ENCODE peak calls at places on chromosomes 5 and 9, in five cellular contexts. One of them, this sample, is unnamed. For H3K36me3, the result is how much of the 10 kb centered on the place peaks cover.

GRCh38 chr9:24708808-24709207 is 163.1 kb upstream of the IZUMO3 start:
- DNase-seq in heart right ventricle: no peak
- DNase-seq in left ventricle myocardium inferior: no peak
- DNase-seq in fibroblast of lung: no peak
- DNase-seq in Peyer's patch: no peak
- DNase-seq in this sample: no peak

GRCh38 chr5:54742417-54742889 is 224.9 kb downstream of the SNX18 start:
- DNase-seq in heart right ventricle: peak
- DNase-seq in left ventricle myocardium inferior: no peak
- DNase-seq in fibroblast of lung: peak
- DNase-seq in Peyer's patch: no peak
- DNase-seq in this sample: peak

GRCh38 chr9:7293091-7293490 is 506.5 kb downstream of the DMAC1 start:
- DNase-seq in heart right ventricle: no peak
- DNase-seq in left ventricle myocardium inferior: no peak
- DNase-seq in fibroblast of lung: no peak
- DNase-seq in Peyer's patch: no peak
- DNase-seq in this sample: no peak

GRCh38 chr5:132000677-132001453 is 10.6 kb downstream of the ACSL6 start:
- DNase-seq in heart right ventricle: no peak
- DNase-seq in left ventricle myocardium inferior: no peak
- DNase-seq in fibroblast of lung: no peak
- DNase-seq in Peyer's patch: peak
- DNase-seq in this sample: no peak

GRCh38 chr5:77143998-77144836 is 57.1 kb upstream of the ZBED3 start:
- DNase-seq in heart right ventricle: peak
- DNase-seq in left ventricle myocardium inferior: peak
- DNase-seq in fibroblast of lung: peak
- DNase-seq in Peyer's patch: peak
- DNase-seq in this sample: peak

GRCh38 chr5:32304622-32305021 is 8.1 kb downstream of the MTMR12 start:
- DNase-seq in heart right ventricle: no peak
- DNase-seq in left ventricle myocardium inferior: no peak
- DNase-seq in fibroblast of lung: no peak
- DNase-seq in Peyer's patch: no peak
- DNase-seq in this sample: no peak

GRCh38 chr5:32780508-32780919 is 69.4 kb downstream of the NPR3 start:
- DNase-seq in heart right ventricle: no peak
- DNase-seq in left ventricle myocardium inferior: no peak
- DNase-seq in fibroblast of lung: peak
- DNase-seq in Peyer's patch: no peak
- DNase-seq in this sample: no peak

GRCh38 chr9:93212409-93212808 is 28.5 kb downstream of the WNK2 start:
- DNase-seq in heart right ventricle: no peak
- DNase-seq in left ventricle myocardium inferior: no peak
- DNase-seq in fibroblast of lung: no peak
- DNase-seq in Peyer's patch: no peak
- DNase-seq in this sample: peak

GRCh38 chr5:129781594-129781993 is 33.7 kb downstream of the MINAR2 start:
- DNase-seq in heart right ventricle: no peak
- DNase-seq in left ventricle myocardium inferior: no peak
- DNase-seq in fibroblast of lung: no peak
- DNase-seq in Peyer's patch: no peak
- DNase-seq in this sample: no peak

GRCh38 chr5:143031781-143032724 is 261.9 kb downstream of the ARHGAP26 start:
- DNase-seq in heart right ventricle: no peak
- DNase-seq in left ventricle myocardium inferior: no peak
- DNase-seq in fibroblast of lung: no peak
- DNase-seq in Peyer's patch: no peak
- DNase-seq in this sample: no peak

GRCh38 chr5:138038826-138039225 is 5.9 kb upstream of the FAM13B start:
- DNase-seq in heart right ventricle: no peak
- DNase-seq in left ventricle myocardium inferior: no peak
- DNase-seq in fibroblast of lung: no peak
- DNase-seq in Peyer's patch: no peak
- DNase-seq in this sample: no peak

GRCh38 chr9:18756712-18757125 is 276.3 kb downstream of the SAXO1 start:
- DNase-seq in heart right ventricle: no peak
- DNase-seq in left ventricle myocardium inferior: no peak
- DNase-seq in fibroblast of lung: no peak
- DNase-seq in Peyer's patch: no peak
- DNase-seq in this sample: no peak

GRCh38 chr9:18759836-18760235 is 273.2 kb downstream of the SAXO1 start:
- DNase-seq in heart right ventricle: no peak
- DNase-seq in left ventricle myocardium inferior: no peak
- DNase-seq in fibroblast of lung: no peak
- DNase-seq in Peyer's patch: no peak
- DNase-seq in this sample: no peak

GRCh38 chr9:18767141-18767540 is 265.9 kb downstream of the SAXO1 start:
- DNase-seq in heart right ventricle: no peak
- DNase-seq in left ventricle myocardium inferior: no peak
- DNase-seq in fibroblast of lung: peak
- DNase-seq in Peyer's patch: no peak
- DNase-seq in this sample: no peak

DNA sequence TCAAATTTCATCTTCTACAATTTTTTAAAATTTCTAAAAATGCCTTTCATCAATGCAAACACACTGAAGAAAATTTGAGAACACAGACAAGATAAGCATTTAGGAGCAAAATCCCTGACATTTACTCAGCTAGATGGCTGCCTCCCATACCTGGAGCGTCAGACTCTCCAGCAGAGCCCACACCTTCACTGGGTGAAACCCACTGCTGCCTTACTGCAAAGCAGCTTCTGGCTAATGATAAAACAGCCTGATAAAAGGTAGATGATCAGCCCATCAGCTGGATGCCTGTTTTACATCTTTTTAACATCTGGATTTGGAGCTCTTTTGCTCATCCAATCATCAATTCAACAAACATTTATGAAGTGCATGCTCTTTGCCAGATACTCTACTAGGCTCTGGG is 271.3 kb downstream of the SAXO1 start:
- DNase-seq in heart right ventricle: no peak
- DNase-seq in left ventricle myocardium inferior: no peak
- DNase-seq in fibroblast of lung: no peak
- DNase-seq in Peyer's patch: no peak
- DNase-seq in this sample: no peak
- H3K36me3 ChIP-seq in heart right ventricle: under half
- H3K36me3 ChIP-seq in left ventricle myocardium inferior: under half
- H3K36me3 ChIP-seq in fibroblast of lung: under half
- H3K36me3 ChIP-seq in Peyer's patch: under half
- H3K36me3 ChIP-seq in this sample: under half

GRCh38 chr9:131674425-131675421 is 65.2 kb downstream of the RAPGEF1 start:
- DNase-seq in heart right ventricle: no peak
- DNase-seq in left ventricle myocardium inferior: no peak
- DNase-seq in fibroblast of lung: no peak
- DNase-seq in Peyer's patch: no peak
- DNase-seq in this sample: peak
- H3K4me3 ChIP-seq in heart right ventricle: no peak
- H3K4me3 ChIP-seq in left ventricle myocardium inferior: peak
- H3K4me3 ChIP-seq in fibroblast of lung: no peak
- H3K4me3 ChIP-seq in Peyer's patch: peak
- H3K4me3 ChIP-seq in this sample: no peak

GRCh38 chr9:101484046-101484445 is 48.5 kb upstream of the ALDOB start:
- DNase-seq in heart right ventricle: no peak
- DNase-seq in left ventricle myocardium inferior: no peak
- DNase-seq in fibroblast of lung: no peak
- DNase-seq in Peyer's patch: no peak
- DNase-seq in this sample: no peak

GRCh38 chr9:101487443-101487855 is 46.2 kb upstream of the RNF20 start:
- DNase-seq in heart right ventricle: no peak
- DNase-seq in left ventricle myocardium inferior: no peak
- DNase-seq in fibroblast of lung: no peak
- DNase-seq in Peyer's patch: no peak
- DNase-seq in this sample: no peak

GRCh38 chr9:101481296-101481695 is 45.7 kb upstream of the ALDOB start:
- DNase-seq in heart right ventricle: no peak
- DNase-seq in left ventricle myocardium inferior: no peak
- DNase-seq in fibroblast of lung: no peak
- DNase-seq in Peyer's patch: no peak
- DNase-seq in this sample: no peak

GRCh38 chr9:101485873-101486692 is 47.6 kb upstream of the RNF20 start:
- DNase-seq in heart right ventricle: peak
- DNase-seq in left ventricle myocardium inferior: peak
- DNase-seq in fibroblast of lung: peak
- DNase-seq in Peyer's patch: peak
- DNase-seq in this sample: peak

GRCh38 chr9:101486693-101487442 is 46.8 kb upstream of the RNF20 start:
- DNase-seq in heart right ventricle: peak
- DNase-seq in left ventricle myocardium inferior: peak
- DNase-seq in fibroblast of lung: peak
- DNase-seq in Peyer's patch: peak
- DNase-seq in this sample: peak
- TF ChIP-seq CTCF in heart right ventricle: no peak
- TF ChIP-seq CTCF in left ventricle myocardium inferior: no peak
- TF ChIP-seq CTCF in fibroblast of lung: no peak
- TF ChIP-seq CTCF in Peyer's patch: no peak
- TF ChIP-seq CTCF in this sample: no peak

DNA sequence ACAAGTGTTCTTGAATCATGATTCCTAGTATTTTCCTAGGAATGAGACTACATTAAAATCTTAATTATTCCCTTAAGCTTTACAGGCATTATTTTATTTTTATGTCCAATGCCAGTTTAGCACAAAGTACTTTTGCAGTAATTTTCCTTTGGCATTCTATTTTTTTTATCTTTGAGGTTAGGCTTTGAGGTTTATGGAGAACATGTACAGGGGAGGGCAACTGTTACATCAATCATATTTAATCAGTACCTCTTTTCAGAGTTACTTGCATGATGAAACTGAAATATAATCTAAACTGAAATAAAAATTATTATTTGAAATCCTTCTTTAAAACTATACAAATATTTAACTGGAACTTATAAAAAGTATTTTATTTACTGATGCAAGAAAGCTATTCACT is 118.2 kb upstream of the MPDZ start:
- DNase-seq in heart right ventricle: no peak
- DNase-seq in left ventricle myocardium inferior: no peak
- DNase-seq in fibroblast of lung: no peak
- DNase-seq in Peyer's patch: no peak
- DNase-seq in this sample: no peak
- H3K36me3 ChIP-seq in heart right ventricle: under half
- H3K36me3 ChIP-seq in left ventricle myocardium inferior: under half
- H3K36me3 ChIP-seq in fibroblast of lung: under half
- H3K36me3 ChIP-seq in Peyer's patch: under half
- H3K36me3 ChIP-seq in this sample: under half

DNA sequence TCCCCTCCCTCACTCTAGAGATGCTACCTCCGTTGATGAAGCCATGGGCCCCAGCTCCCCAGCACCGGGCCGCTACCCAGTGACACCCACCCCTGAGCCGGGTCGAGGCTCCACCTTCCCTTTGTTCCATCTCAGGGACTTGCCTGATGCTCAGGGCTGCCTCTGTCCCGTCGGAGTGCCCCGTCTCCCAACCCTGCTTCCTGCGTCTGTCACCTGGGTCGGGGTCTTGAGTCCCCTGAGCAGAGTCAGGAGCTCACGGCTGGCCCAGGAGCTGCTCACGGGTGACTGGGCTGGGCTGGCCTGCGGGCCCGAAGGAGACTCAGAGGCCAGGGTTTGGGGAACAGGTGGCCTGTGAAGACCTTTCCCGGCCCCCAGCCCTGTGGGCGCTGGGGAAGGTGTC is 85.3 kb downstream of the KCNT1 start:
- DNase-seq in heart right ventricle: no peak
- DNase-seq in left ventricle myocardium inferior: no peak
- DNase-seq in fibroblast of lung: no peak
- DNase-seq in Peyer's patch: no peak
- DNase-seq in this sample: no peak
- H3K4me3 ChIP-seq in heart right ventricle: no peak
- H3K4me3 ChIP-seq in left ventricle myocardium inferior: no peak
- H3K4me3 ChIP-seq in fibroblast of lung: no peak
- H3K4me3 ChIP-seq in Peyer's patch: no peak
- H3K4me3 ChIP-seq in this sample: no peak

GRCh38 chr5:21663082-21663481 is 1190.1 kb downstream of the CDH12 start:
- DNase-seq in heart right ventricle: no peak
- DNase-seq in left ventricle myocardium inferior: no peak
- DNase-seq in fibroblast of lung: no peak
- DNase-seq in Peyer's patch: no peak
- DNase-seq in this sample: no peak
- TF ChIP-seq CTCF in heart right ventricle: no peak
- TF ChIP-seq CTCF in left ventricle myocardium inferior: no peak
- TF ChIP-seq CTCF in fibroblast of lung: no peak
- TF ChIP-seq CTCF in Peyer's patch: no peak
- TF ChIP-seq CTCF in this sample: no peak

GRCh38 chr5:60638300-60638699 is 61.7 kb downstream of the DEPDC1B start:
- DNase-seq in heart right ventricle: no peak
- DNase-seq in left ventricle myocardium inferior: no peak
- DNase-seq in fibroblast of lung: no peak
- DNase-seq in Peyer's patch: no peak
- DNase-seq in this sample: no peak
- H3K36me3 ChIP-seq in heart right ventricle: under half
- H3K36me3 ChIP-seq in left ventricle myocardium inferior: under half
- H3K36me3 ChIP-seq in fibroblast of lung: under half
- H3K36me3 ChIP-seq in Peyer's patch: under half
- H3K36me3 ChIP-seq in this sample: under half

DNA sequence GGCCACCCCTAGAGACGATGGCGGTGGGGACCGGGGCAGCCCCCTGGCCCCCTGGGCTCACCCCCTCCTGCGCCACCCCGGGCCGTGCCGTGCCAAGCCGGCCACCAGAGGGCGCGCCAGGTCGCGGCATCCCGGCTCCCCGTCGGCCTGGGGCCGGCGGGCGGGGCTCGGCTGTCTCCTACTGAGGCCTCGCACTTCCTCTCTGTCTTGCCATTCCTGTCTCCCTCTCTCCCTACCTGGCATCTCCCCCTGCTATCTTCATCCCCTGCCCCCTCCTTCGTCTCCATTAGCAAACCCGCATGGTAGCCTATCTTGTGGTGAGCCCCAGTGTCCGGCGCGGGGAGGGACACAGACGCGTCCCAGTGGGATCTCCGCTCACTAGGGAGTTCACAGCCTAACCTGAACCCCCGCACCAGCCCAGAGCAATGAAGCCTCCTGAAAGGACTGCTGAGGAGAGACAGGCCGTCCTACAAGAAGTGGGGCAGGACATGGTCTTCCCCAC is 29.8 kb upstream of the FABP6 start:
- DNase-seq in heart right ventricle: peak
- DNase-seq in left ventricle myocardium inferior: peak
- DNase-seq in fibroblast of lung: peak
- DNase-seq in Peyer's patch: peak
- DNase-seq in this sample: peak
- H3K4me3 ChIP-seq in heart right ventricle: peak
- H3K4me3 ChIP-seq in left ventricle myocardium inferior: peak
- H3K4me3 ChIP-seq in fibroblast of lung: peak
- H3K4me3 ChIP-seq in Peyer's patch: peak
- H3K4me3 ChIP-seq in this sample: peak